ENCODE peak calls at places on chromosomes 13 and 19, in six cellular contexts. E is K562, Q is HepG2, S is GM12878, R is GM12892, U is H1. N is an unnamed sample.

GRCh38 chr13:83184819-83185218 is 697.5 kb downstream of the SLITRK1 start:
- DNase-seq in E (no peak), S (no peak), U (no peak), R (no peak), Q (no peak), N (no peak)

GRCh38 chr13:109779074-109779473 is 7.3 kb downstream of the IRS2 start:
- DNase-seq in E (no peak), U (no peak), S (no peak), Q (no peak), R (no peak), N (no peak)

GRCh38 chr19:42271045-42271419 is 2.0 kb downstream of the CIC start:
- DNase-seq in S (no peak), Q (no peak), R (no peak), U (no peak), E (no peak), N (no peak)

GRCh38 chr19:41944336-41944735 is 14.8 kb downstream of the RABAC1 start:
- DNase-seq in R (no peak), E (no peak), Q (no peak), S (no peak), U (no peak), N (no peak)

GRCh38 chr19:49470615-49470978 is 3.4 kb upstream of the FLT3LG start:
- DNase-seq in S (no peak), E (no peak), Q (no peak), R (no peak), U (no peak), N (no peak)

GRCh38 chr19:14103310-14103709 is 12.8 kb upstream of the SAMD1 start:
- DNase-seq in E (no peak), S (no peak), U (no peak), Q (no peak), R (no peak), N (no peak)

GRCh38 chr13:100694722-100695644 is 20.4 kb upstream of the TMTC4 start:
- DNase-seq in U (peak), Q (peak), R (peak), E (peak), S (no peak), N (no peak)

GRCh38 chr19:41570639-41571112 is 5.3 kb upstream of the CEACAM21 start:
- DNase-seq in E (peak), R (peak), Q (peak), S (no peak), U (peak), N (peak)

GRCh38 chr19:37251308-37252229 is 33.6 kb downstream of the ZNF383 start:
- DNase-seq in S (peak), Q (no peak), E (peak), R (peak), U (no peak), N (peak)

GRCh38 chr19:46821512-46822359 is 28.9 kb downstream of the AP2S1 start:
- DNase-seq in U (no peak), S (no peak), E (no peak), Q (no peak), R (peak), N (no peak)

GRCh38 chr19:658916-659839 is 3.8 kb downstream of the RNF126 start:
- DNase-seq in R (no peak), U (no peak), E (peak), Q (no peak), S (no peak), N (no peak)

GRCh38 chr19:2061936-2062729 is 11.1 kb upstream of the MKNK2 start:
- DNase-seq in Q (peak), U (no peak), E (no peak), S (no peak), R (no peak), N (no peak)

GRCh38 chr13:101996906-101997408 is 404.9 kb downstream of the FGF14 start:
- DNase-seq in S (no peak), U (no peak), E (no peak), R (no peak), Q (no peak), N (no peak)

GRCh38 chr13:80132741-80133601 is 208.0 kb downstream of the SPRY2 start:
- DNase-seq in R (no peak), Q (peak), S (no peak), E (no peak), U (no peak), N (no peak)

GRCh38 chr19:48670699-48671455 is 1.9 kb downstream of the NTN5 start:
- DNase-seq in U (no peak), E (no peak), Q (no peak), R (no peak), S (no peak), N (no peak)

GRCh38 chr19:41821003-41821735 is 23.3 kb downstream of the LYPD4 start:
- DNase-seq in R (peak), U (peak), S (peak), E (peak), Q (peak), N (peak)

GRCh38 chr19:54654447-54655321 is 8.1 kb upstream of the LILRB4 start:
- DNase-seq in Q (no peak), S (no peak), U (no peak), E (no peak), R (no peak), N (no peak)

DNA sequence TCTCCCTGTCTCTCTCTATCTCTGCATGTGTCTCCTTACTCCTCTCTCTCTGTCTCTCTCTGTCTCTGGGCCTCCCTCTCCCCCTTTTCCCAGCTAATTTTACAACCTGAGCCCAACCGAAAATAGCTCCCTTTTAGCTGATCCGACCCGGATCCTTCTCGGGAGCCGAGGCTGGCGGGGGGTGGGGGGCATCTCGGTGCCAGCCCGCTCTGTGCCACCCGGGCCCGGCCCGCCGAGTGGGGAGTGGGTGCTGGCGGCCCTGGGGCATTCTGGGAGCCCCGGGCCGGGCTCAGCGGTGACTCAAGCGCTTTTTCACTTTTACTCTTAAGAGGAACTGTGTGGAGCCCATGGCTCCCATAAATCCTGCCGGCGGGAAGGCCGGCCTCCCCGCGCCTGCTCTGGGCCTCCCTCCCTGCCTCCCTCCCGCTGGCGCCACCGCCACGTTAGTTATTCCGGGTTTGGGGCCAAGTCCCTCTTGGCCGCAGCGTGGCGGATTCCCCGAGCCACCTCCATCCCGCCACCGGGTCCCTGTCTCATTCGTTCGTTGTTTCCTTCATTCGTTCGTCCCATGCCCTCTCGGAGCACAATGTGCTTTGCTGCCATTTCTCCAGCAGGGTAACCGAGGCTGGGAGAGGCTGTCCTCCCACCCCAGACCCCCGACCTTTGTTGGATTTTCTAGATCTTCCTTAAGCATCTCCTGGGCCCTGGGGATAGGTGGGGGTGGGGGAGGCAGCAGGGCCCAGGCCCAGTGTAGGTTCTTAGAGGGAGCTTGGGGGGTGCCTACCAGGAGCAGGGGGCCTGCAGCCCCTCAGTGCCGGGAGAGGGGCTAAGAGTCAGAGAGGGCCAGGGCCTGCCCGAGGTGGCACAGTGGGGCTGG is 3.2 kb downstream of the NFIC start:
- DNase-seq in S (no peak), R (peak), Q (no peak), U (no peak), E (no peak), N (no peak)
- TF ChIP-seq POLR2A in S (peak), R (peak), Q (no peak), U (no peak), E (no peak), N (no peak)

DNA sequence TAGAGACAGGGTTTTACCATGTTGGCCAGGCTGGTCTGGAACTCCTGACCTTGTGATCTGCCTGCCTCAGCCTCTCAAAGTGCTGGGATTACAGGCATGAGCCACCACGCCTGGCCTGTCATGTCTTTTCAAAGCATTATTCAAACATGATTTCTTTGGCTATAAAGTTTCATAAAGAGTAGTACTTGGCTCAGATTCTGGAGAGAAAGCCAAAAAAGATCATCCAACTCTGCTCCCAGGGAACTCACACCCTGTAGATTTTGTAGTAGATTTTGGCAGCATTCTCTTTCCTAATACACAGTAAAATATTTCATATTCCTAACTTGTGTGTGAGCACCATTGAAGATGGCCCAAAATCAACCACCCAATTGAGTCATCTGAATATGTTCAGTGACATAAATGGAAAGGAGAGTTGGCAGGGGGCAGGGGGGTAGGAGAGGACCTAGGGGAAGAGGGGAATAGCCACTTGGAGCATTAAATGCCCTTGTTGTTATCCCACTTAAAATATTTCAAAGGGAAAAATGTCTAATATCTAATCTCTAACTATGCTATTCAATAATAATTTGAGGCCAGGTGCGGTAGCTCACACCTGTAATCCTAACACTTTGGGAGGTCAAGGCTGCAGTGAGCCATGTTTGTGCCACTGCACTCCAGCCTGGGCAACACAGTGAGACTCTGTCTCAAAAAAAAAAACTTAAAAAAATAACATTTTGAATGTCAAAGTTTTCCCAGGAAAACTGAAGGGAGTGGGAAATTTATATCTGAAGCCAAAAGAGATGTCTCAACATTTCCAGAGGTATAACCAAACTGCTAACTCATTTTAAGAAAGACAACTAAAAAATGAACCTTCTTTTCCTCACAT is 48.2 kb downstream of the CAB39L start:
- DNase-seq in R (no peak), S (no peak), U (no peak), Q (no peak), E (no peak), N (no peak)
- TF ChIP-seq TAF1 in R (no peak), S (no peak), U (no peak), Q (no peak), E (no peak), N (no peak)

GRCh38 chr13:107838592-107839161 is 376.7 kb downstream of the LIG4 start:
- DNase-seq in E (no peak), R (no peak), S (no peak), Q (no peak), U (no peak), N (no peak)

GRCh38 chr13:107846642-107847041 is 368.7 kb downstream of the LIG4 start:
- DNase-seq in E (no peak), U (no peak), S (no peak), R (no peak), Q (no peak), N (no peak)

GRCh38 chr13:107843281-107843680 is 372.1 kb downstream of the LIG4 start:
- DNase-seq in U (no peak), S (no peak), Q (no peak), E (no peak), R (no peak), N (no peak)

GRCh38 chr13:107845911-107846310 is 369.4 kb downstream of the LIG4 start:
- DNase-seq in U (no peak), Q (no peak), R (no peak), E (no peak), S (no peak), N (no peak)

DNA sequence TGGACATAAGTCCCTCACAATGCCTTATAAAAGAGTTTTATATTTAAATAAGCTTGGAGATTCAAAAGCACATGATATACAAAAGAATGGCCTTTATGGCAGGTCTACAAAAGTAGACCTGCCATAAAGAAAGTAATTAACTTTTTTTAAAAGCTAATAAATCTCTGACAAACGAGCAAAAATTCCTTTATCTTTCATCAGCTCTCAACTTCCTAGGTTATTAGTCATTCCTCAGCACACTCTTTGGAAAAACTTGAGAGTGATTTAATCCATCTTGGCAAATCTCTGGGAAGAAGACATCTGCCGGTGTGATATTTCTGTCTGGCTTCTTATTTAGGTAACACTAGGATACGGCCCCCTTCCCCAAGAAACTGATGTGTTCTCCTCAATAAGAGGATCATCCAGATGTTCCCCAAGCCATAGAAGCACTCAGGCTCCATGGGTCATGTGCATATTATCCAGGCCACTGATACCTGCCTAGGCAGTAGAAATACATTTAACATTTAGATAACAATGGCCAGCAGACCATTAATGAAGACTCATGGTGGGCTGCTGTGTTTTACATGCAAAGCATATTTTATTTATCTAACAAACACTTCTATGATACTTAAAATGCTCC is 372.7 kb downstream of the LIG4 start:
- DNase-seq in E (no peak), U (no peak), Q (no peak), S (no peak), R (no peak), N (no peak)
- TF ChIP-seq POLR2A in E (no peak), U (no peak), Q (no peak), S (no peak), R (no peak), N (no peak)

GRCh38 chr13:111184685-111185401 is 69.7 kb downstream of the ARHGEF7 start:
- DNase-seq in E (no peak), S (peak), R (peak), Q (no peak), U (no peak), N (peak)
- TF ChIP-seq TAF1 in E (no peak), S (peak), R (peak), Q (no peak), U (no peak), N (peak)

GRCh38 chr13:98721825-98722510 is 30.5 kb downstream of the SLC15A1 start:
- DNase-seq in E (no peak), Q (no peak), U (no peak), S (no peak), R (no peak), N (no peak)

GRCh38 chr13:98717891-98718290 is 34.6 kb downstream of the SLC15A1 start:
- DNase-seq in S (no peak), U (no peak), R (no peak), E (no peak), Q (no peak), N (no peak)

GRCh38 chr13:98717256-98717655 is 35.2 kb downstream of the SLC15A1 start:
- DNase-seq in E (no peak), S (no peak), Q (no peak), R (no peak), U (no peak), N (no peak)

GRCh38 chr13:98719527-98720250 is 32.8 kb downstream of the SLC15A1 start:
- DNase-seq in E (no peak), Q (no peak), S (no peak), U (no peak), R (no peak), N (no peak)

GRCh38 chr13:98722958-98723357 is 29.5 kb downstream of the SLC15A1 start:
- DNase-seq in Q (no peak), R (no peak), S (no peak), E (no peak), U (no peak), N (no peak)
- TF ChIP-seq POLR2A in Q (no peak), R (no peak), S (no peak), E (no peak), U (no peak), N (no peak)

N was measured in GM12891.